ENCODE peak calls at places on chromosome 12, in seven cellular contexts. One of them, this sample, is unnamed.

GRCh38 chr12:131963381-131963780 is 13.6 kb downstream of the EP400 start:
- DNase-seq in HCT116: no peak
- DNase-seq in neural progenitor cell: no peak
- DNase-seq in GM23338: peak; percentile 43
- DNase-seq in PC-3: no peak
- DNase-seq in MM.1S: no peak
- DNase-seq in hepatocyte: no peak
- DNase-seq in this sample: no peak

GRCh38 chr12:131872154-131873046 is 22.0 kb upstream of the ULK1 start:
- DNase-seq in HCT116: peak; percentile 77
- DNase-seq in neural progenitor cell: no peak
- DNase-seq in GM23338: no peak
- DNase-seq in PC-3: peak; percentile 99
- DNase-seq in MM.1S: no peak
- DNase-seq in hepatocyte: peak; percentile 62
- DNase-seq in this sample: peak; percentile 98

GRCh38 chr12:100267603-100268281 is 765 bp downstream of the SCYL2 start:
- DNase-seq in HCT116: no peak
- DNase-seq in neural progenitor cell: peak; percentile 68
- DNase-seq in GM23338: peak; percentile 39
- DNase-seq in PC-3: peak; percentile 30
- DNase-seq in MM.1S: peak; percentile 16
- DNase-seq in hepatocyte: peak; percentile 52
- DNase-seq in this sample: peak; percentile 69

GRCh38 chr12:6773662-6774351 is 1.5 kb downstream of the LAG3 start:
- DNase-seq in HCT116: no peak
- DNase-seq in neural progenitor cell: peak; percentile 66
- DNase-seq in GM23338: peak; percentile 66
- DNase-seq in PC-3: no peak
- DNase-seq in MM.1S: no peak
- DNase-seq in hepatocyte: no peak
- DNase-seq in this sample: no peak

GRCh38 chr12:64760808-64761573 is 1.8 kb upstream of the GNS start:
- DNase-seq in HCT116: no peak
- DNase-seq in neural progenitor cell: no peak
- DNase-seq in GM23338: no peak
- DNase-seq in PC-3: no peak
- DNase-seq in MM.1S: peak; percentile 24
- DNase-seq in hepatocyte: no peak
- DNase-seq in this sample: no peak

GRCh38 chr12:9124346-9125031 is 8.8 kb upstream of the A2M start:
- DNase-seq in HCT116: no peak
- DNase-seq in neural progenitor cell: no peak
- DNase-seq in GM23338: no peak
- DNase-seq in PC-3: no peak
- DNase-seq in MM.1S: no peak
- DNase-seq in hepatocyte: no peak
- DNase-seq in this sample: no peak

GRCh38 chr12:123070267-123071081 is 80.4 kb downstream of the PITPNM2 start:
- DNase-seq in HCT116: no peak
- DNase-seq in neural progenitor cell: no peak
- DNase-seq in GM23338: no peak
- DNase-seq in PC-3: no peak
- DNase-seq in MM.1S: no peak
- DNase-seq in hepatocyte: peak; percentile 25
- DNase-seq in this sample: no peak

GRCh38 chr12:57895337-57896138 is 45.8 kb upstream of the ATP23 start:
- DNase-seq in HCT116: no peak
- DNase-seq in neural progenitor cell: no peak
- DNase-seq in GM23338: no peak
- DNase-seq in PC-3: no peak
- DNase-seq in MM.1S: no peak
- DNase-seq in hepatocyte: no peak
- DNase-seq in this sample: peak; percentile 51

DNA sequence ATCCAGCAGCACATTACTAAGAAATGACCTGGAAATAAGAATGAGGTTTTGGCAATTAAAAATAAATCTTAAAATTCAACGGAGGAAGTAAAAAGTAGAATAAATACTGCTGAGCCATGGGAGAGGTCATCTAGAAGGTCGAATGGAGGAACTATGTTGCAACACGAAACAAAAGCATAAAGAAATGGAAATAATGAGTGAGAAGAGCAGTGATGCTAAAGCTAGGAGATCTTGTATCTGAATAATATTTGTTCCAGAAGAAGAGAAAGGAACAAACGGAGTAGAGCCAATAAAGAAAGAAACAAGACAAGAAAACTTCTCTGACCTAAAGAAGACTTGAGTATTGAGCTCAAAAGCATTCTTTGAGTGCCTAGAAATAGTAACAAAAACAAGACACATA is 6.6 kb upstream of the KRT7 start:
- DNase-seq in HCT116: no peak
- DNase-seq in neural progenitor cell: no peak
- DNase-seq in GM23338: no peak
- DNase-seq in PC-3: no peak
- DNase-seq in MM.1S: no peak
- DNase-seq in hepatocyte: no peak
- DNase-seq in this sample: no peak
- TF ChIP-seq EZH2phosphoT487 in HCT116: no peak
- TF ChIP-seq EZH2phosphoT487 in neural progenitor cell: no peak
- TF ChIP-seq EZH2phosphoT487 in GM23338: no peak
- TF ChIP-seq EZH2phosphoT487 in PC-3: no peak
- TF ChIP-seq EZH2phosphoT487 in MM.1S: no peak
- TF ChIP-seq EZH2phosphoT487 in hepatocyte: no peak
- TF ChIP-seq EZH2phosphoT487 in this sample: no peak

DNA sequence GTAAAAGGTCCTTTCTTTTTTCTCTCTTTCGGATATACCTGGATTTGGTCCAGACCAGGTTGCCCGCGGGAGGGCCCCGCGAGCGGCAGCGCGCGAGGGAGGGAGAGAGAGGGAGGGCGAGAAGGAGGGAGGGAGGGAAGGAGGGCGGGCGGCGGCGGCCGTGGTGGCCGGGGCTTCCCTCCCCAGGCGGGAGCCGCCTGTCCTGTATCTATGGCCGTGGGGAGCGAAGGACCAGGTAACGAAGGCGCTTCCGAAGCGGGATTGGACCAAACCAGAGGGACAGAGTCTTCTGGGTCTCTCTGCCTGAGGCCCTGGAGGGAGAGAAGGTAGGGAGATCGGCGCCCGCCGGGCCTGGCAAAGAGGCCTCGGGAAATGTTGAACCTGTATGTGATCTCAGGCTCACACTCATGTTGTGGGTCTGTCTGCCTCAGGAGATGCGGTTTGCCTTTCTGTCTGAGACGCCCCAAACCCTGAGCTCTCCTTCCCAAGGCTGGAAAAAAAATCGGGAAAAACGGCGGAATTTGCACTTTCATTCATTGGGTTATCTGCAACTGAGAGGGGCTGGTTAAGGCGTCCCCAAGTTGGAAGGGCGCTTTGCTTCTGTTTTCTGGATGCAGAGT is 5.2 kb upstream of the HOXC9 start:
- DNase-seq in HCT116: no peak
- DNase-seq in neural progenitor cell: no peak
- DNase-seq in GM23338: peak; percentile 51
- DNase-seq in PC-3: no peak
- DNase-seq in MM.1S: no peak
- DNase-seq in hepatocyte: no peak
- DNase-seq in this sample: no peak
- TF ChIP-seq EZH2 in HCT116: no peak
- TF ChIP-seq EZH2 in neural progenitor cell: peak; percentile 51
- TF ChIP-seq EZH2 in GM23338: peak; percentile 91
- TF ChIP-seq EZH2 in PC-3: no peak
- TF ChIP-seq EZH2 in MM.1S: no peak
- TF ChIP-seq EZH2 in hepatocyte: peak; percentile 90
- TF ChIP-seq EZH2 in this sample: peak; percentile 86

GRCh38 chr12:67854351-67854750 is 134.9 kb upstream of the IFNG-AS1 start:
- DNase-seq in HCT116: no peak
- DNase-seq in neural progenitor cell: no peak
- DNase-seq in GM23338: no peak
- DNase-seq in PC-3: no peak
- DNase-seq in MM.1S: no peak
- DNase-seq in hepatocyte: no peak
- DNase-seq in this sample: peak; percentile 30

GRCh38 chr12:67853204-67853603 is 136.0 kb upstream of the IFNG-AS1 start:
- DNase-seq in HCT116: no peak
- DNase-seq in neural progenitor cell: no peak
- DNase-seq in GM23338: no peak
- DNase-seq in PC-3: no peak
- DNase-seq in MM.1S: no peak
- DNase-seq in hepatocyte: no peak
- DNase-seq in this sample: peak; percentile 75

DNA sequence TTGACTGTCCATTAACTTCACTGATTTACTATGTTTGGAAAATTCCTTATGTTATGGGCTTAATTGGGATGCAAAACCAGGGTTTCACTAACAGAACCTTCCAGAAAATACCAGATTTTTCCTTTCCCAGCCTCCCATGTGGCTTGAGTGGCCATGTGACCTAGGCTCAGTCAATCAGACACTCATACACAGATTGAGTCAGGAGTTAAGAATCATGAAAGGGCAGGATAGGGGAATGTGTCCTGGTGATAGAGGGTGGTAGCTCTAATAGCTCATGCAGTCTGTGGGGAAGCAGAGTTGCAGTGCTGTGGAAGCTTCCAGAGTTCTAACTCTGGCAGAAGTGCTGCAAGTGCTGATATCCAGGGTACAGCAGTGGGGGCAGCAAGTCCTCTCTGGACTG is 134.1 kb upstream of the IFNG-AS1 start:
- DNase-seq in HCT116: no peak
- DNase-seq in neural progenitor cell: no peak
- DNase-seq in GM23338: no peak
- DNase-seq in PC-3: no peak
- DNase-seq in MM.1S: no peak
- DNase-seq in hepatocyte: no peak
- DNase-seq in this sample: peak; percentile 10
- H3K4me1 ChIP-seq in HCT116: no peaks in the 10 kb centered on the region
- H3K4me1 ChIP-seq in neural progenitor cell: peaks cover 7% of the 10 kb centered on the region
- H3K4me1 ChIP-seq in GM23338: no peaks in the 10 kb centered on the region
- H3K4me1 ChIP-seq in PC-3: no peaks in the 10 kb centered on the region
- H3K4me1 ChIP-seq in MM.1S: no peaks in the 10 kb centered on the region
- H3K4me1 ChIP-seq in hepatocyte: no peaks in the 10 kb centered on the region
- H3K4me1 ChIP-seq in this sample: peaks cover 23% of the 10 kb centered on the region

GRCh38 chr12:91620949-91621348 is 438.3 kb upstream of the DCN start:
- DNase-seq in HCT116: no peak
- DNase-seq in neural progenitor cell: peak; percentile 34
- DNase-seq in GM23338: no peak
- DNase-seq in PC-3: no peak
- DNase-seq in MM.1S: no peak
- DNase-seq in hepatocyte: peak; percentile 15
- DNase-seq in this sample: no peak
- TF ChIP-seq EZH2phosphoT487 in HCT116: no peak
- TF ChIP-seq EZH2phosphoT487 in neural progenitor cell: no peak
- TF ChIP-seq EZH2phosphoT487 in GM23338: no peak
- TF ChIP-seq EZH2phosphoT487 in PC-3: no peak
- TF ChIP-seq EZH2phosphoT487 in MM.1S: no peak
- TF ChIP-seq EZH2phosphoT487 in hepatocyte: no peak
- TF ChIP-seq EZH2phosphoT487 in this sample: no peak

GRCh38 chr12:130686511-130686981 is 29.6 kb downstream of the RIMBP2 start:
- DNase-seq in HCT116: no peak
- DNase-seq in neural progenitor cell: peak; percentile 13
- DNase-seq in GM23338: no peak
- DNase-seq in PC-3: no peak
- DNase-seq in MM.1S: no peak
- DNase-seq in hepatocyte: no peak
- DNase-seq in this sample: no peak

GRCh38 chr12:130685850-130686249 is 30.2 kb downstream of the RIMBP2 start:
- DNase-seq in HCT116: no peak
- DNase-seq in neural progenitor cell: no peak
- DNase-seq in GM23338: no peak
- DNase-seq in PC-3: no peak
- DNase-seq in MM.1S: no peak
- DNase-seq in hepatocyte: no peak
- DNase-seq in this sample: no peak

GRCh38 chr12:130687190-130687589 is 28.9 kb downstream of the RIMBP2 start:
- DNase-seq in HCT116: no peak
- DNase-seq in neural progenitor cell: no peak
- DNase-seq in GM23338: no peak
- DNase-seq in PC-3: no peak
- DNase-seq in MM.1S: no peak
- DNase-seq in hepatocyte: no peak
- DNase-seq in this sample: no peak

GRCh38 chr12:130683811-130684210 is 32.3 kb downstream of the RIMBP2 start:
- DNase-seq in HCT116: no peak
- DNase-seq in neural progenitor cell: no peak
- DNase-seq in GM23338: no peak
- DNase-seq in PC-3: no peak
- DNase-seq in MM.1S: no peak
- DNase-seq in hepatocyte: no peak
- DNase-seq in this sample: no peak

DNA sequence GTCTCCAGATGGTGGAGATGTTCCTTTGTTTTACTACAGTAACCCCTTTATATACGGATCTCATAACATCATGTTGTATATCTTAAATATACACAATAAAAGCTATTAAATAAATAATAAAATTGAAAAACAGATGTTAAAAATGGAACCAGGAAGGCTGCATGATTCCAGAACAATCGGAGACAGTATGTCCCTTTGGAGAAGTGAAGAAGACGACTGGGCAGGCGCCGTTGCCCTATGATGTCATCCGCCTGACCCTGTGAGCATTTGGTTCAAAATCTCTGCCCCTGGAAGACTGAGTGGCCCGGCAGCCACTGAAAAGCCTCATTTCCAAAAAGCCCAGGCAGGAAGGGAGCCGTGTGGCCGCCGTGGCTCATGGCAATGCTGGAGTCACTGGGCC is 30.8 kb downstream of the RIMBP2 start:
- DNase-seq in HCT116: no peak
- DNase-seq in neural progenitor cell: no peak
- DNase-seq in GM23338: no peak
- DNase-seq in PC-3: no peak
- DNase-seq in MM.1S: no peak
- DNase-seq in hepatocyte: no peak
- DNase-seq in this sample: no peak
- TF ChIP-seq EZH2 in HCT116: no peak
- TF ChIP-seq EZH2 in neural progenitor cell: no peak
- TF ChIP-seq EZH2 in GM23338: no peak
- TF ChIP-seq EZH2 in PC-3: no peak
- TF ChIP-seq EZH2 in MM.1S: no peak
- TF ChIP-seq EZH2 in hepatocyte: no peak
- TF ChIP-seq EZH2 in this sample: no peak

GRCh38 chr12:47268501-47269459 is 189.0 kb upstream of the AMIGO2 start:
- DNase-seq in HCT116: no peak
- DNase-seq in neural progenitor cell: no peak
- DNase-seq in GM23338: no peak
- DNase-seq in PC-3: peak; percentile 58
- DNase-seq in MM.1S: peak; percentile 48
- DNase-seq in hepatocyte: no peak
- DNase-seq in this sample: no peak
- H3K4me1 ChIP-seq in HCT116: peaks cover 7% of the 10 kb centered on the region
- H3K4me1 ChIP-seq in neural progenitor cell: peaks cover 15% of the 10 kb centered on the region
- H3K4me1 ChIP-seq in GM23338: no peaks in the 10 kb centered on the region
- H3K4me1 ChIP-seq in PC-3: peaks cover 61% of the 10 kb centered on the region
- H3K4me1 ChIP-seq in MM.1S: peaks cover 37% of the 10 kb centered on the region
- H3K4me1 ChIP-seq in hepatocyte: peaks cover 8% of the 10 kb centered on the region
- H3K4me1 ChIP-seq in this sample: peaks cover 46% of the 10 kb centered on the region

GRCh38 chr12:42421844-42422779 is 96.1 kb downstream of the PPHLN1 start:
- DNase-seq in HCT116: no peak
- DNase-seq in neural progenitor cell: no peak
- DNase-seq in GM23338: no peak
- DNase-seq in PC-3: peak; percentile 18
- DNase-seq in MM.1S: no peak
- DNase-seq in hepatocyte: no peak
- DNase-seq in this sample: peak; percentile 70
- TF ChIP-seq EZH2phosphoT487 in HCT116: no peak
- TF ChIP-seq EZH2phosphoT487 in neural progenitor cell: no peak
- TF ChIP-seq EZH2phosphoT487 in GM23338: no peak
- TF ChIP-seq EZH2phosphoT487 in PC-3: no peak
- TF ChIP-seq EZH2phosphoT487 in MM.1S: no peak
- TF ChIP-seq EZH2phosphoT487 in hepatocyte: no peak
- TF ChIP-seq EZH2phosphoT487 in this sample: no peak

GRCh38 chr12:49954863-49955830 is 4.6 kb downstream of the AQP2 start:
- DNase-seq in HCT116: no peak
- DNase-seq in neural progenitor cell: no peak
- DNase-seq in GM23338: peak; percentile 78
- DNase-seq in PC-3: no peak
- DNase-seq in MM.1S: no peak
- DNase-seq in hepatocyte: no peak
- DNase-seq in this sample: peak; percentile 48
- TF ChIP-seq EZH2 in HCT116: no peak
- TF ChIP-seq EZH2 in neural progenitor cell: no peak
- TF ChIP-seq EZH2 in GM23338: no peak
- TF ChIP-seq EZH2 in PC-3: no peak
- TF ChIP-seq EZH2 in MM.1S: no peak
- TF ChIP-seq EZH2 in hepatocyte: no peak
- TF ChIP-seq EZH2 in this sample: peak; percentile 49